ENCODE peak calls at places on chromosomes 4 and X, in nine cellular contexts. S is tibial artery, C is cardiac muscle cell, L is IMR-90, H is body of pancreas, F is A549, A is GM12878, J is gastrocnemius medialis, B is colonic mucosa. G is an unnamed sample.
A peak's percentile ranks its signal among the peaks of the same experiment; 100 is the strongest.

GRCh38 chr4:19992694-19993093 is 259.0 kb upstream of the SLIT2 start:
- DNase-seq in J (no peak), S (no peak), H (no peak), B (no peak), L (no peak), A (no peak), F (no peak), C (no peak), G (no peak)

GRCh38 chr4:153929651-153930050 is 140.8 kb upstream of the SFRP2 start:
- DNase-seq in J (no peak), C (no peak), F (no peak), S (no peak), A (no peak), H (no peak), L (no peak), B (no peak), G (no peak)

GRCh38 chrX:130114141-130114561 is 3.9 kb upstream of the ELF4 start:
- DNase-seq in F (no peak), J (no peak), B (no peak), L (peak; percentile 19), A (no peak), C (no peak), S (no peak), H (no peak), G (no peak)

GRCh38 chr4:4182835-4183568 is 43.7 kb downstream of the OTOP1 start:
- DNase-seq in B (no peak), H (no peak), S (no peak), J (no peak), C (peak; percentile 58), F (peak; percentile 5), A (no peak), L (no peak), G (no peak)

GRCh38 chrX:46554942-46555341 is 9.7 kb upstream of the ZNF674 start:
- DNase-seq in A (no peak), F (peak; percentile 36), S (no peak), J (no peak), C (no peak), L (peak; percentile 58), H (no peak), B (no peak), G (no peak)

GRCh38 chr4:6953751-6954380 is 44.2 kb downstream of the TBC1D14 start:
- DNase-seq in A (no peak), F (no peak), J (no peak), C (peak; percentile 73), L (peak; percentile 62), S (peak; percentile 50), H (peak; percentile 64), B (peak; percentile 93), G (no peak)

GRCh38 chrX:17595456-17596035 is 141.7 kb upstream of the SCML1 start:
- DNase-seq in F (peak; percentile 26), L (peak; percentile 62), B (no peak), C (no peak), H (no peak), J (no peak), A (no peak), S (no peak), G (no peak)

GRCh38 chrX:28625223-28625622 is 38.0 kb downstream of the IL1RAPL1 start:
- DNase-seq in S (no peak), F (no peak), B (no peak), A (no peak), J (no peak), H (no peak), C (no peak), L (no peak), G (no peak)

GRCh38 chr4:51842167-51842553 is 793 bp upstream of the DCUN1D4 start:
- DNase-seq in L (peak; percentile 25), F (peak; percentile 2), B (peak; percentile 31), S (peak; percentile 38), H (no peak), A (no peak), J (no peak), C (peak; percentile 14), G (no peak)

GRCh38 chr4:118942465-118942864 is 53.8 kb downstream of the SYNPO2 start:
- DNase-seq in C (no peak), S (no peak), H (no peak), A (no peak), J (peak; percentile 49), F (no peak), L (peak; percentile 13), B (no peak), G (no peak)

GRCh38 chrX:10598540-10598939 is 21.8 kb downstream of the MID1 start:
- DNase-seq in B (no peak), L (no peak), H (peak; percentile 44), J (no peak), C (peak; percentile 31), A (no peak), F (no peak), S (no peak), G (no peak)

GRCh38 chr4:78059524-78059889 is 2.4 kb downstream of the FRAS1 start:
- DNase-seq in J (peak; percentile 37), H (peak; percentile 69), A (no peak), B (peak; percentile 71), C (peak; percentile 90), L (peak; percentile 45), S (peak; percentile 32), F (peak; percentile 87), G (no peak)

GRCh38 chr4:150264595-150265141 is 186.4 kb downstream of the DCLK2 start:
- DNase-seq in C (no peak), H (no peak), A (no peak), F (no peak), L (no peak), S (no peak), B (no peak), J (no peak), G (no peak)

GRCh38 chr4:150262611-150263010 is 184.4 kb downstream of the DCLK2 start:
- DNase-seq in C (no peak), B (no peak), J (no peak), H (no peak), A (no peak), S (no peak), F (no peak), L (no peak), G (no peak)

GRCh38 chr4:150259861-150260567 is 181.8 kb downstream of the DCLK2 start:
- DNase-seq in A (no peak), B (no peak), J (no peak), H (no peak), S (no peak), L (no peak), C (no peak), F (no peak), G (no peak)

GRCh38 chr4:150258569-150258968 is 180.3 kb downstream of the DCLK2 start:
- DNase-seq in S (no peak), A (no peak), H (no peak), B (no peak), L (no peak), F (no peak), C (no peak), J (no peak), G (no peak)

GRCh38 chr4:150261571-150261970 is 183.3 kb downstream of the DCLK2 start:
- DNase-seq in C (no peak), F (no peak), A (no peak), H (no peak), B (no peak), S (no peak), L (no peak), J (no peak), G (no peak)
- H3K4me3 ChIP-seq in C (no peak overlapping the region), F (no peak overlapping the region), A (no peak overlapping the region), H (no peak overlapping the region), B (no peak overlapping the region), S (no peak overlapping the region), L (no peak overlapping the region), J (no peak overlapping the region), G (no peak overlapping the region)

DNA sequence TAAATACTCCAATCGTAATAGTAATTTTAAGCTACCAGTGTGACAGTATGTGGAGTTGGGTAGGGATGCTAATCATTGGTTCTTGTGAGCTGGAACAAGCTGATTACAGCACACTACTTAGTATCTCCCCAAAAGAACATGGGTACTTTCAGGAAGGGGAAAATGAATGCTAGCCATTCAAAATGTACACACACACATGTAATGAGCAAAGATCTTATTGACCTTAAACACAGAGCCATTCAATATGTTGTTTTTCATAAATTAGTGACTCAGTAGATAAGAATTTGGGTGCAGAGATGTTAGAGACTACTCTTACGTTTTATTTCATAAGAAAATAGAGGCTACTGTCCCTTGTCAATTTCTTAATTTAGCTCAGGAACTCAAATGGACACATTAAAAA is 509.5 kb upstream of the ATOH1 start:
- DNase-seq in L (no peak), A (no peak), B (no peak), F (no peak), C (no peak), J (no peak), H (no peak), S (no peak), G (no peak)
- TF ChIP-seq CTCF in L (no peak), A (no peak), B (no peak), F (no peak), C (no peak), J (no peak), H (no peak), S (no peak), G (no peak)

GRCh38 chrX:108034725-108035124 is 10.1 kb upstream of the VSIG1 start:
- DNase-seq in L (no peak), S (no peak), C (no peak), H (no peak), J (no peak), B (no peak), F (no peak), A (no peak), G (no peak)
- H3K27ac ChIP-seq in L (no peak overlapping the region), S (no peak overlapping the region), C (no peak overlapping the region), H (no peak overlapping the region), J (no peak overlapping the region), B (peak overlapping the region; percentile 63), F (peak overlapping the region; percentile 79), A (no peak overlapping the region), G (no peak overlapping the region)

GRCh38 chrX:1649623-1650022 is 34.8 kb downstream of the ASMT start:
- DNase-seq in B (no peak), H (no peak), J (no peak), C (no peak), S (no peak), F (no peak), A (no peak), L (no peak), G (no peak)
- H3K4me3 ChIP-seq in B (no peak overlapping the region), H (no peak overlapping the region), J (no peak overlapping the region), C (no peak overlapping the region), S (no peak overlapping the region), F (no peak overlapping the region), A (no peak overlapping the region), L (peak overlapping the region; percentile 45), G (no peak overlapping the region)

DNA sequence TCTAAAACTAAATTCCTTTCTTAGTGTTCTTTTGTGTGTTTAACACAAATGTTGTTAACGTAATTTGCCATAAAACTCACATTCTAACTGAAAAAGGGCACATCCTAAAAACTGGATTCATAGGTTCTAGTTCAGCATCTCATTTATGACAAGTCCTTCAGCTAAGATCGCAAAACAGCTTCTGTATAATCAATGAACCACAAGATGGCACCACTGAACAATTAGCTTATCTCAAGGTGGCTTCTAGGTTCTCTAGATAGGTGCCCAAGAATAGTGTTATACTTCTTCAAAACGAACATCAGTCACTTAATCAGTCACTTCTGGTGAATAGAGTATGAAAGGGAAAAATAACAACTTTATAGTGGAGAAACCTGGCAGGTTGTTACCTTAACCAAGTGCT is 54.3 kb downstream of the NRK start:
- DNase-seq in J (no peak), S (no peak), F (peak; percentile 31), C (peak; percentile 16), H (no peak), B (no peak), A (no peak), L (peak; percentile 19), G (no peak)
- TF ChIP-seq CTCF in J (no peak), S (no peak), F (peak; percentile 23), C (peak; percentile 19), H (peak; percentile 37), B (peak; percentile 20), A (peak; percentile 35), L (peak; percentile 26), G (peak; percentile 43)

GRCh38 chrX:151563449-151563848 is at the start of gene PASD1:
- DNase-seq in S (no peak), L (no peak), H (no peak), C (no peak), A (no peak), F (no peak), B (no peak), J (no peak), G (no peak)
- H3K27ac ChIP-seq in S (no peak within 1 kb of the TSS), L (no peak within 1 kb of the TSS), H (no peak within 1 kb of the TSS), C (no peak within 1 kb of the TSS), A (no peak within 1 kb of the TSS), F (no peak within 1 kb of the TSS), B (no peak within 1 kb of the TSS), J (no peak within 1 kb of the TSS), G (no peak within 1 kb of the TSS)